ENCODE peak calls at places on chromosomes 16 and 17, in five cellular contexts. U is kidney glomerular epithelial cell; K is activated CD4-positive, alpha-beta T cell treated with anti-CD3 and anti-CD28 coated beads, Interleukin-2, amount 50 U/mL, for 1 hour; C is colonic mucosa; D is T-helper 17 cell. H is an unnamed sample.

GRCh38 chr16:69166946-69167930 is 19.7 kb upstream of the SNTB2 start:
- DNase-seq in C (no peak), D (no peak), U (no peak), K (no peak), H (no peak)

GRCh38 chr16:83835972-83836566 is 28.3 kb downstream of the HSBP1 start:
- DNase-seq in D (no peak), U (peak), C (no peak), K (no peak), H (no peak)

GRCh38 chr16:19578378-19578851 is 22.9 kb downstream of the VPS35L start:
- DNase-seq in D (no peak), C (no peak), U (no peak), K (no peak), H (no peak)

GRCh38 chr17:1904273-1905052 is 74.7 kb downstream of the RPA1 start:
- DNase-seq in C (no peak), K (no peak), U (no peak), D (no peak), H (no peak)

GRCh38 chr16:53711390-53711789 is 7.4 kb downstream of the FTO start:
- DNase-seq in U (no peak), D (no peak), K (no peak), C (no peak), H (no peak)

GRCh38 chr16:3983081-3983520 is 102.6 kb upstream of the CREBBP start:
- DNase-seq in C (peak), D (no peak), U (peak), K (peak), H (no peak)

GRCh38 chr17:69300222-69300621 is 26.7 kb downstream of the ABCA5 start:
- DNase-seq in D (no peak), U (no peak), C (no peak), K (no peak), H (no peak)

GRCh38 chr17:65243838-65244237 is 106.7 kb downstream of the RGS9 start:
- DNase-seq in C (no peak), U (no peak), K (no peak), D (no peak), H (no peak)

GRCh38 chr16:28259091-28259780 is 33.1 kb upstream of the SBK1 start:
- DNase-seq in D (no peak), K (no peak), U (no peak), C (no peak), H (no peak)

GRCh38 chr17:59425085-59425901 is 93.8 kb downstream of the YPEL2 start:
- DNase-seq in U (peak), D (no peak), C (no peak), K (no peak), H (no peak)

GRCh38 chr17:76263896-76264295 is 1.3 kb upstream of the UBALD2 start:
- DNase-seq in K (no peak), U (no peak), C (no peak), D (no peak), H (no peak)

GRCh38 chr16:23254338-23254737 is 47.8 kb upstream of the SCNN1B start:
- DNase-seq in D (no peak), K (no peak), C (no peak), U (no peak), H (no peak)

GRCh38 chr16:2156025-2156848 is 655 bp downstream of the TRAF7 start:
- DNase-seq in C (peak), D (no peak), U (peak), K (no peak), H (no peak)

GRCh38 chr17:58488428-58488890 is 251 bp upstream of the HSF5 start:
- DNase-seq in D (no peak), K (no peak), C (no peak), U (no peak), H (no peak)

GRCh38 chr16:85321856-85322271 is 209.6 kb upstream of the CIBAR2 start:
- DNase-seq in D (no peak), U (no peak), K (no peak), C (peak), H (no peak)

GRCh38 chr16:88634141-88634993 is 4.0 kb upstream of the IL17C start:
- DNase-seq in D (peak), K (peak), C (peak), U (peak), H (peak)

GRCh38 chr16:4315185-4316102 is at the start of gene GLIS2:
- DNase-seq in U (peak), C (peak), D (no peak), K (peak), H (peak)

GRCh38 chr17:4156750-4157381 is 13.9 kb downstream of the CYB5D2 start:
- DNase-seq in C (no peak), D (no peak), K (no peak), U (no peak), H (no peak)

GRCh38 chr17:10790491-10791401 is 13.2 kb downstream of the TMEM238L start:
- DNase-seq in K (no peak), U (no peak), C (no peak), D (no peak), H (no peak)

GRCh38 chr16:17305694-17306093 is 165.1 kb downstream of the XYLT1 start:
- DNase-seq in D (no peak), C (no peak), U (no peak), K (no peak), H (no peak)

GRCh38 chr17:57762375-57762916 is 17.3 kb upstream of the CCDC182 start:
- DNase-seq in C (no peak), K (no peak), D (no peak), U (no peak), H (no peak)

GRCh38 chr16:80231888-80232287 is 308.9 kb upstream of the DYNLRB2 start:
- DNase-seq in U (peak), K (no peak), D (no peak), C (no peak), H (no peak)

GRCh38 chr17:511833-512251 is 159.2 kb upstream of the RPH3AL start:
- DNase-seq in U (no peak), D (no peak), C (no peak), K (no peak), H (no peak)

GRCh38 chr17:80751460-80752368 is 207.1 kb downstream of the RPTOR start:
- DNase-seq in K (no peak), U (no peak), C (peak), D (no peak), H (no peak)

GRCh38 chr17:43791589-43791988 is 11.4 kb downstream of the CFAP97D1 start:
- DNase-seq in U (peak), C (no peak), K (no peak), D (no peak), H (no peak)

GRCh38 chr17:81387235-81388060 is 7.8 kb upstream of the BAHCC1 start:
- DNase-seq in K (no peak), U (no peak), D (no peak), C (peak), H (no peak)

GRCh38 chr17:21294321-21295035 is 10.0 kb downstream of the MAP2K3 start:
- DNase-seq in D (no peak), U (no peak), C (no peak), K (no peak), H (no peak)

GRCh38 chr16:27463741-27464662 is 62.0 kb downstream of the IL21R start:
- DNase-seq in C (no peak), K (peak), D (peak), U (no peak), H (peak)

GRCh38 chr17:34009946-34010345 is 245.1 kb upstream of the CCL2 start:
- DNase-seq in U (no peak), D (no peak), K (no peak), C (no peak), H (no peak)

GRCh38 chr16:89320717-89321501 is 103.4 kb downstream of the ZNF778 start:
- DNase-seq in U (peak), D (no peak), C (peak), K (no peak), H (no peak)

GRCh38 chr16:7513429-7513828 is 180.8 kb downstream of the RBFOX1 start:
- DNase-seq in D (no peak), U (no peak), K (no peak), C (no peak), H (no peak)

GRCh38 chr17:48593840-48594411 is 347 bp upstream of the HOXB5 start:
- DNase-seq in K (peak), C (peak), D (peak), U (peak), H (peak)

GRCh38 chr17:77419547-77420475 is 279.0 kb downstream of the SEC14L1 start:
- DNase-seq in K (no peak), C (no peak), U (no peak), D (no peak), H (no peak)

GRCh38 chr17:10295728-10296343 is 77.0 kb downstream of the MYH13 start:
- DNase-seq in U (no peak), C (peak), K (peak), D (no peak), H (no peak)

GRCh38 chr16:3431779-3432219 is 11.5 kb downstream of the ZNF597 start:
- DNase-seq in K (no peak), C (peak), U (no peak), D (peak), H (no peak)

GRCh38 chr17:80474231-80474932 is 2.0 kb downstream of the NPTX1 start:
- DNase-seq in U (no peak), D (no peak), C (no peak), K (no peak), H (no peak)

GRCh38 chr16:4393243-4393606 is 21.6 kb downstream of the VASN start:
- DNase-seq in C (no peak), D (no peak), K (no peak), U (no peak), H (no peak)

GRCh38 chr16:583815-584591 is 5.9 kb upstream of the RAB40C start:
- DNase-seq in U (no peak), D (no peak), C (no peak), K (no peak), H (no peak)

H was measured in T-helper 22 cell.